ENCODE peak calls at places on chromosomes 5 and 9, in nine cellular contexts. F, U, H, Q, O, I, K, R and D are unnamed samples.

GRCh38 chr5:143933434-143933833 is 121.5 kb downstream of the HMHB1 start:
- DNase-seq in F (no peak), U (no peak), H (no peak), Q (no peak), O (no peak), I (no peak), K (no peak), R (no peak), D (no peak)

GRCh38 chr5:168347786-168348414 is 56.5 kb downstream of the WWC1 start:
- DNase-seq in F (no peak), U (no peak), H (no peak), Q (no peak), O (no peak), I (no peak), K (no peak), R (no peak), D (no peak)

GRCh38 chr5:107673368-107674136 is 2.8 kb upstream of the EFNA5 start:
- DNase-seq in F (peak; percentile 82), U (peak; percentile 87), H (peak; percentile 88), Q (peak; percentile 77), O (peak; percentile 80), I (peak; percentile 68), K (peak; percentile 82), R (peak; percentile 72), D (peak; percentile 90)

GRCh38 chr9:111222757-111223156 is 107.3 kb downstream of the OR2K2 start:
- DNase-seq in F (no peak), U (no peak), H (no peak), Q (no peak), O (no peak), I (no peak), K (no peak), R (no peak), D (no peak)

GRCh38 chr9:89802809-89803355 is 198.1 kb downstream of the GADD45G start:
- DNase-seq in F (peak; percentile 56), U (no peak), H (peak; percentile 64), Q (peak; percentile 54), O (no peak), I (no peak), K (no peak), R (no peak), D (no peak)

GRCh38 chr9:137972988-137973470 is 95.4 kb downstream of the CACNA1B start:
- DNase-seq in F (no peak), U (no peak), H (no peak), Q (no peak), O (no peak), I (no peak), K (no peak), R (no peak), D (no peak)

GRCh38 chr9:137278061-137278912 is 761 bp downstream of the TOR4A start:
- DNase-seq in F (no peak), U (no peak), H (no peak), Q (no peak), O (no peak), I (peak; percentile 52), K (no peak), R (no peak), D (no peak)

GRCh38 chr9:69758001-69758730 is 1.6 kb downstream of the PTAR1 start:
- DNase-seq in F (no peak), U (peak; percentile 46), H (peak; percentile 70), Q (no peak), O (peak; percentile 1), I (no peak), K (no peak), R (no peak), D (no peak)

GRCh38 chr9:21872696-21873095 is 70.3 kb downstream of the MTAP start:
- DNase-seq in F (no peak), U (no peak), H (no peak), Q (no peak), O (no peak), I (no peak), K (no peak), R (no peak), D (no peak)

GRCh38 chr9:15160673-15161072 is 146.3 kb downstream of the TTC39B start:
- DNase-seq in F (no peak), U (peak; percentile 89), H (no peak), Q (no peak), O (no peak), I (no peak), K (no peak), R (no peak), D (no peak)

GRCh38 chr9:121156263-121156731 is 45.4 kb downstream of the RAB14 start:
- DNase-seq in F (no peak), U (peak; percentile 90), H (no peak), Q (no peak), O (peak; percentile 63), I (peak; percentile 75), K (peak; percentile 74), R (no peak), D (no peak)

GRCh38 chr5:68839019-68839552 is 254.7 kb upstream of the SLC30A5 start:
- DNase-seq in F (no peak), U (no peak), H (no peak), Q (no peak), O (no peak), I (no peak), K (no peak), R (no peak), D (no peak)

GRCh38 chr9:105444130-105444529 is 3.7 kb upstream of the FSD1L start:
- DNase-seq in F (no peak), U (peak; percentile 76), H (no peak), Q (no peak), O (no peak), I (no peak), K (no peak), R (no peak), D (no peak)

GRCh38 chr5:42628821-42629220 is 127.8 kb upstream of the CCDC152 start:
- DNase-seq in F (no peak), U (no peak), H (no peak), Q (no peak), O (no peak), I (no peak), K (no peak), R (no peak), D (no peak)